ENCODE peak calls at places on chromosomes 4 and X, in four cellular contexts. One of them, this sample, is unnamed.

GRCh38 chr4:42391981-42392380 is 5.3 kb upstream of the SHISA3 start:
- DNase-seq in HepG2: no peak
- DNase-seq in GM12892: no peak
- DNase-seq in GM12878: no peak
- DNase-seq in this sample: no peak

GRCh38 chr4:88646528-88647280 is 50.9 kb downstream of the NAP1L5 start:
- DNase-seq in GM12878: no peak
- DNase-seq in GM12892: no peak
- DNase-seq in HepG2: no peak
- DNase-seq in this sample: no peak

GRCh38 chr4:142697303-142697702 is 148.8 kb downstream of the INPP4B start:
- DNase-seq in GM12878: no peak
- DNase-seq in HepG2: no peak
- DNase-seq in GM12892: no peak
- DNase-seq in this sample: no peak

GRCh38 chr4:139014391-139015268 is 951 bp upstream of the NOCT start:
- DNase-seq in HepG2: peak
- DNase-seq in GM12878: peak
- DNase-seq in GM12892: peak
- DNase-seq in this sample: no peak

GRCh38 chrX:132369650-132370049 is 119.2 kb downstream of the MBNL3 start:
- DNase-seq in GM12892: no peak
- DNase-seq in GM12878: no peak
- DNase-seq in HepG2: peak
- DNase-seq in this sample: no peak

GRCh38 chrX:45986971-45987370 is 558.2 kb downstream of the ZNF674 start:
- DNase-seq in HepG2: no peak
- DNase-seq in GM12892: no peak
- DNase-seq in GM12878: no peak
- DNase-seq in this sample: no peak

GRCh38 chr4:24659241-24659961 is 75.0 kb upstream of the DHX15 start:
- DNase-seq in GM12892: no peak
- DNase-seq in GM12878: no peak
- DNase-seq in HepG2: no peak
- DNase-seq in this sample: no peak

GRCh38 chr4:109559625-109559982 is 442 bp upstream of the MCUB start:
- DNase-seq in GM12878: no peak
- DNase-seq in HepG2: no peak
- DNase-seq in GM12892: peak
- DNase-seq in this sample: peak

GRCh38 chrX:50448565-50448964 is 22.1 kb downstream of the DGKK start:
- DNase-seq in HepG2: peak
- DNase-seq in GM12892: no peak
- DNase-seq in GM12878: no peak
- DNase-seq in this sample: no peak

GRCh38 chr4:37568494-37568893 is 117.7 kb downstream of the RELL1 start:
- DNase-seq in GM12892: no peak
- DNase-seq in GM12878: no peak
- DNase-seq in HepG2: no peak
- DNase-seq in this sample: no peak

GRCh38 chr4:86878640-86879039 is 13.6 kb downstream of the C4orf36 start:
- DNase-seq in GM12892: no peak
- DNase-seq in GM12878: no peak
- DNase-seq in HepG2: no peak
- DNase-seq in this sample: no peak

GRCh38 chrX:132740316-132741123 is 217.9 kb downstream of the HS6ST2 start:
- DNase-seq in GM12892: no peak
- DNase-seq in GM12878: no peak
- DNase-seq in HepG2: no peak
- DNase-seq in this sample: no peak

GRCh38 chrX:154457491-154458115 is 478 bp upstream of the PLXNA3 start:
- DNase-seq in GM12892: peak
- DNase-seq in HepG2: no peak
- DNase-seq in GM12878: no peak
- DNase-seq in this sample: peak

GRCh38 chr4:94536649-94537464 is 85.1 kb downstream of the PDLIM5 start:
- DNase-seq in GM12892: no peak
- DNase-seq in HepG2: no peak
- DNase-seq in GM12878: no peak
- DNase-seq in this sample: no peak

GRCh38 chr4:42895452-42895851 is 2.9 kb downstream of the GRXCR1 start:
- DNase-seq in HepG2: no peak
- DNase-seq in GM12878: no peak
- DNase-seq in GM12892: no peak
- DNase-seq in this sample: no peak

GRCh38 chr4:122045533-122045932 is 93.7 kb upstream of the TRPC3 start:
- DNase-seq in HepG2: peak
- DNase-seq in GM12878: no peak
- DNase-seq in GM12892: no peak
- DNase-seq in this sample: no peak

GRCh38 chrX:107135076-107135964 is 16.7 kb upstream of the RBM41 start:
- DNase-seq in GM12892: no peak
- DNase-seq in GM12878: no peak
- DNase-seq in HepG2: peak
- DNase-seq in this sample: no peak

GRCh38 chr4:1219553-1219950 is 29.4 kb downstream of the CTBP1 start:
- DNase-seq in GM12892: no peak
- DNase-seq in GM12878: no peak
- DNase-seq in HepG2: no peak
- DNase-seq in this sample: no peak

GRCh38 chr4:57136281-57136680 is 26.1 kb upstream of the IGFBP7 start:
- DNase-seq in GM12892: no peak
- DNase-seq in HepG2: no peak
- DNase-seq in GM12878: no peak
- DNase-seq in this sample: no peak

GRCh38 chr4:154565704-154566103 is 2.9 kb downstream of the FGB start:
- DNase-seq in GM12892: no peak
- DNase-seq in GM12878: no peak
- DNase-seq in HepG2: no peak
- DNase-seq in this sample: no peak

GRCh38 chrX:31036895-31037294 is 34.9 kb downstream of the FTHL17 start:
- DNase-seq in GM12878: no peak
- DNase-seq in HepG2: peak
- DNase-seq in GM12892: no peak
- DNase-seq in this sample: no peak

GRCh38 chr4:153154010-153154975 is 50.0 kb upstream of the TRIM2 start:
- DNase-seq in GM12892: no peak
- DNase-seq in GM12878: no peak
- DNase-seq in HepG2: no peak
- DNase-seq in this sample: no peak

GRCh38 chrX:13620202-13620601 is 32.7 kb upstream of the TCEANC start:
- DNase-seq in GM12892: no peak
- DNase-seq in GM12878: no peak
- DNase-seq in HepG2: no peak
- DNase-seq in this sample: no peak

GRCh38 chr4:148311493-148311892 is 130.7 kb downstream of the NR3C2 start:
- DNase-seq in HepG2: no peak
- DNase-seq in GM12878: no peak
- DNase-seq in GM12892: no peak
- DNase-seq in this sample: no peak

GRCh38 chr4:109199585-109199984 is 102.9 kb downstream of the COL25A1 start:
- DNase-seq in GM12878: no peak
- DNase-seq in HepG2: no peak
- DNase-seq in GM12892: no peak
- DNase-seq in this sample: no peak

GRCh38 chrX:43878902-43879526 is 3.2 kb downstream of the MAOB start:
- DNase-seq in HepG2: no peak
- DNase-seq in GM12892: no peak
- DNase-seq in GM12878: no peak
- DNase-seq in this sample: no peak

GRCh38 chrX:43885617-43886016 is 3.4 kb upstream of the MAOB start:
- DNase-seq in HepG2: no peak
- DNase-seq in GM12892: no peak
- DNase-seq in GM12878: no peak
- DNase-seq in this sample: no peak

GRCh38 chrX:43880439-43880838 is 1.8 kb downstream of the MAOB start:
- DNase-seq in GM12878: no peak
- DNase-seq in HepG2: no peak
- DNase-seq in GM12892: no peak
- DNase-seq in this sample: no peak

GRCh38 chrX:43882294-43882681 is at the start of gene MAOB:
- DNase-seq in GM12878: no peak
- DNase-seq in GM12892: peak
- DNase-seq in HepG2: peak
- DNase-seq in this sample: no peak

DNA sequence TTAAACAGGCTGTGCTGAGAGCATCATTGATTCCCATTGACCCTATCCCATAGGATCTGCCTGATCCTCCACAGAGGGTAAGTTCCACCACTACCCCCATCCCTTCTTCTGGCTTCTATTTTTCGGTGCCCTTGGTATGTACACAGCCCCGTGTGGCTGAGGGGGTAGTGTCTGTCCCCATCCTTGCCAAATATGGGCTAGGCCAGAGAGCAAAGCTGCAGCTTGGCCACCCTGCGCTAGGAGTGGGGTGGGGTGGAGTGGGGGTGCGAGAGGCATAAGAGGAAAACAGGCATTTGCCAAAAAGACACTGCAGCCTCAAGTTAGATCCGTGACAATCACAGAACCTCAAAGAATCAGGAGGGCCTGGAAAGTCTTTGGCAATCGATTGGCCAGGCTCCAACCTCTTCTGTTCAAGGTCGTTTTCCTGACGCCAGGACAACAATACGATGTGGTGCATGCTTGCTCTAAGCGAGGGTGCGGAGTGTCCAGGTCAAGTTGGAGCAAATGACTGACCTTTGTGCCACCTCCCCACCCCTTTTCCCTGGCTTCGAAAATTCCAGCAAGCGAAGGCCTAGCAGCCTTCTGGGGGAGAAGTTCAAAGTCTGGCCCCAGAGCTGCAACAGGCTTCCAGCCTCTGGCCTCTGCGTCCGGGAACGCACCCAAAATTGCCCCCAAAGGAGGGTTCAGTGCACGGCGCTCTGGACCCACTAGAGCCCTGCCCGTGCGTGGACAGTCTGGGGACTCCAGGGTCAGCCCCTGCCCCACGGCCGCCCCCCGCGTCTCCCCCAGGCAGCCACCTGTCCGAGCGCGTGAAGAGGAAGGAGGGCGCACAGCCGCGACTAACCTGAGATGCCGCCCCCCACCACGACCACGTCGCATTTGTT is 598 bp downstream of the MAOB start:
- DNase-seq in GM12878: no peak
- DNase-seq in GM12892: no peak
- DNase-seq in HepG2: peak
- DNase-seq in this sample: no peak
- TF ChIP-seq TAF1 in GM12878: no peak
- TF ChIP-seq TAF1 in GM12892: no peak
- TF ChIP-seq TAF1 in HepG2: no peak
- TF ChIP-seq TAF1 in this sample: no peak

GRCh38 chrX:137405449-137406140 is 160.3 kb upstream of the ZIC3 start:
- DNase-seq in HepG2: no peak
- DNase-seq in GM12892: no peak
- DNase-seq in GM12878: no peak
- DNase-seq in this sample: no peak
- TF ChIP-seq POLR2A in HepG2: no peak
- TF ChIP-seq POLR2A in GM12892: no peak
- TF ChIP-seq POLR2A in GM12878: no peak
- TF ChIP-seq POLR2A in this sample: no peak

GRCh38 chr4:8507624-8508023 is 67.0 kb downstream of the TRMT44 start:
- DNase-seq in GM12878: no peak
- DNase-seq in HepG2: no peak
- DNase-seq in GM12892: no peak
- DNase-seq in this sample: no peak

GRCh38 chr4:8505229-8505628 is 64.7 kb downstream of the TRMT44 start:
- DNase-seq in HepG2: no peak
- DNase-seq in GM12878: no peak
- DNase-seq in GM12892: no peak
- DNase-seq in this sample: no peak

GRCh38 chr4:8506006-8506372 is 65.4 kb downstream of the TRMT44 start:
- DNase-seq in GM12892: no peak
- DNase-seq in GM12878: no peak
- DNase-seq in HepG2: no peak
- DNase-seq in this sample: no peak

GRCh38 chr4:8507251-8507570 is 66.6 kb downstream of the TRMT44 start:
- DNase-seq in GM12878: no peak
- DNase-seq in GM12892: no peak
- DNase-seq in HepG2: no peak
- DNase-seq in this sample: no peak

DNA sequence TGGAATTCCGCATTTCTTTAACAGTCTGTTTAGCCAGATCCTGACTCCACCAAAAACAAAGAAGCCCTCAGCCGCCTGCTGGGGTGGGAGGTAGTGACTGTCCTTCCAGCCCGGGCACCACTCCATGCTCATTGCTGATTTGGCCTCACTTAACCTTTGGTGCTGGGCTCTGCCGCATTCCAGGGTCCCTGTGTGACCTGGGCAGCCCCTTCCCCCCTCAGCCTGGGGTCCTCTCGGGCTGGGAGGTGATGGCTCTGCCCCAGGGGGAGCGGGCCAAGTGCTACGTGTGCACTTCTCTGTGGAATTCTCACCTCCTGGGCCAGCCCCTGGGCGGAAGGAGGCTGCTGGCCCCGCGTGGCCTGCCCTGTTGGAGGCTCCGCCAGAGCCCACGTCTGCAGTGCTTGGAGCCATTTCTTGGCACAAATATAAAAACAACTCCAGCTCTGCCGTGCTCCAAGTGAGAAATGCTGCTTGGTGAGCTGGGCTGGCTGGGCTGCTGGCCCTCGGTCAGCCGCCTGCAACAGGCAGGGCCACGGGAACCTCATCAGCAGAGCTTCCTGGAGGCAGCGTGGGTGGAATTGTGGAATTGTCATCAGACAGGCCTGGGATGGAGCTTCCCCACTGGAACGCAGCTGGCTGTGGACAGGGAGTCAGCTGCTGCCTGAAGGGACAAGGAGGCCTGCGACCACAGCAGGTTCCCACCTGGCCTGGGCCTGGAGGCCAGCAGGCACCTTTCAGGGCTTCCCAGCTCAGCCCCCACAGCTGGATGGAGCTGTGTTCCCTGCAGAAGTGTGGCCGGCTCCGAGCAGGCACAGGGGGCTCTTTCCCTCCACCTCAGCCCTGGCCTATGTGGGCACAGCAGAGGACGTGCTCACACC is 66.0 kb downstream of the TRMT44 start:
- DNase-seq in GM12892: no peak
- DNase-seq in GM12878: no peak
- DNase-seq in HepG2: no peak
- DNase-seq in this sample: no peak
- TF ChIP-seq POLR2AphosphoS5 in GM12892: no peak
- TF ChIP-seq POLR2AphosphoS5 in GM12878: no peak
- TF ChIP-seq POLR2AphosphoS5 in HepG2: no peak
- TF ChIP-seq POLR2AphosphoS5 in this sample: no peak

GRCh38 chr4:7581477-7581876 is 146.7 kb upstream of the PSAPL1 start:
- DNase-seq in GM12892: no peak
- DNase-seq in HepG2: no peak
- DNase-seq in GM12878: no peak
- DNase-seq in this sample: no peak
- TF ChIP-seq TAF1 in GM12892: no peak
- TF ChIP-seq TAF1 in HepG2: no peak
- TF ChIP-seq TAF1 in GM12878: no peak
- TF ChIP-seq TAF1 in this sample: no peak

GRCh38 chr4:89894654-89895652 is at the start of gene MMRN1:
- DNase-seq in GM12878: no peak
- DNase-seq in HepG2: no peak
- DNase-seq in GM12892: no peak
- DNase-seq in this sample: no peak

GRCh38 chr4:89889289-89889688 is 5.4 kb upstream of the MMRN1 start:
- DNase-seq in GM12878: no peak
- DNase-seq in HepG2: no peak
- DNase-seq in GM12892: no peak
- DNase-seq in this sample: no peak
- TF ChIP-seq POLR2A in GM12878: no peak
- TF ChIP-seq POLR2A in HepG2: no peak
- TF ChIP-seq POLR2A in GM12892: no peak
- TF ChIP-seq POLR2A in this sample: no peak

This sample was measured in GM12891.